ENCODE peak calls at places on chromosomes 13 and 19, in four cellular contexts. W is coronary artery, R is cardiac muscle cell, J is activated B cell treated with CpG ODN at 0.5 μM for 24 hours. P is an unnamed sample.

GRCh38 chr19:50994129-50994528 is 7.3 kb downstream of the KLK8 start:
- DNase-seq in J (no peak), R (no peak), W (no peak), P (no peak)

GRCh38 chr13:75514080-75515040 is 23.3 kb downstream of the COMMD6 start:
- DNase-seq in R (peak; percentile 60), W (no peak), J (no peak), P (no peak)

GRCh38 chr19:57167385-57167784 is at the start of gene DUXA:
- DNase-seq in J (no peak), W (no peak), R (no peak), P (no peak)

GRCh38 chr13:75908137-75908536 is 272.0 kb downstream of the LMO7 start:
- DNase-seq in J (no peak), R (no peak), W (no peak), P (no peak)

GRCh38 chr13:100203696-100204367 is 114.9 kb downstream of the PCCA start:
- DNase-seq in W (no peak), J (no peak), R (peak; percentile 58), P (no peak)

GRCh38 chr19:7902796-7903243 is 857 bp upstream of the MAP2K7 start:
- DNase-seq in R (no peak), J (no peak), W (no peak), P (no peak)

GRCh38 chr13:26965976-26966375 is 205.4 kb upstream of the GPR12 start:
- DNase-seq in W (no peak), R (peak; percentile 93), J (no peak), P (no peak)

GRCh38 chr19:55304279-55304978 is 20.6 kb downstream of the BRSK1 start:
- DNase-seq in R (peak; percentile 33), J (no peak), W (no peak), P (peak; percentile 83)

GRCh38 chr19:10214784-10215183 is 16.3 kb downstream of the S1PR2 start:
- DNase-seq in R (no peak), W (no peak), J (no peak), P (no peak)

GRCh38 chr19:15173746-15174404 is 26.9 kb downstream of the NOTCH3 start:
- DNase-seq in J (no peak), R (peak; percentile 21), W (no peak), P (no peak)

DNA sequence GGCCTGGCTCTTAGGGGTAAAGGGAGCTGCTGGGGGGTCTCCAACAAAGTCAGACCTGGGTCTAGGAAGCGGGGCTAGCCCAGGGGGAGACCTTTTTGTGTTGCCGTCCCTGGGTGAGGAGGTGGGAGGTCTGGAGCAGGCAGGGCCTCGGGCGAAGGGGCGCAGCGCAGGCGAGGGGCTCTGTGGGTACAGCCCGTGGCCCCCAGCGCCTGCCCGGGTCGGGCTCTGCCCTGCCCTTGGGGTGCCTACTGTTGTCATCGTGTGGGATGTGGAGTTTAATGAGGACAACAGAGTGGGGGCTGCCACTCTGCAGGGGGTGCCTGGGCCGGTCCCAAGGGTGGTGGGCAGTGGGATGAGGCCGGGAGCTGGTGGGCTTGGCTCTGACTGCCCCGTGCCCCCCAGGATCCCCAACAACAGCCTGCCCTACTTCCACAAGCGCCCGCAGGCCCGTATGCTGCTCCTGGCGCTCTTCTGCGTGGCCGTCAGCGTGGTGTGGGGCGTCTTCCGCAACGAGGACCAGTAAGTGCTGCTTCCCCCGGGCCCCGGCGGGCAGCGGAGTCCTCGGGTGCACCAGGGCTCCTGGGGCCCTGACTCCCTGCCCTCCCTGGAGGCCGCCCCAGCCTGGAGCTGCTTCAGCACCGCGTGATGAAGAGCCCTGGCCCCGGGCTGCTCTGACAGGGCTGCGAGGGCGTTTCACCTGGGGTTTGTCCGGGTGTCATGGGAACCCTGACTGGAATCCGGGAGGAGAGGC is 12.2 kb downstream of the SPPL2B start:
- DNase-seq in J (no peak), R (no peak), W (no peak), P (no peak)
- TF ChIP-seq CTCF in J (no peak), R (no peak), W (no peak), P (no peak)

DNA sequence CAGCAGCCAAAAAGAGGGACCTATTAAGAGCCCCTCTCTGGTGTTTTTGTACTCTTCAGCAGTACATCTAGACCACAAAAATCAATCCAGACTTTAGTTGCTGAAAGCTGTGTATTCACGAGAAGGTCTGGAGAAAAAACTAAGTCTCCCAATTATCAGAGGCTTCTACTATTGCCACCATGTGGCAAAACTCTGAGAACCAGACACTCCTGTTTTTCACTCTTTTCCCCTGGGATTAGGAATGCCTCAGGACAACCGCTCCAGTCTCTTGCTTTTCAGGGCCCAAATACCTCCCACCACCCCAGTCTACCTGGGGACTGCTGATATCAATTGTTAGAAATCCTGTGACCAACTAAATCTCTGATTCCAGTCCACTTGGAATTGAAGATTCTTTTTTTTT is 30.1 kb upstream of the OBI1 start:
- DNase-seq in W (no peak), R (peak; percentile 24), J (no peak), P (no peak)
- TF ChIP-seq CTCF in W (no peak), R (peak; percentile 23), J (no peak), P (no peak)

GRCh38 chr13:47112900-47113299 is 216.0 kb upstream of the HTR2A start:
- DNase-seq in W (no peak), R (no peak), J (no peak), P (no peak)

GRCh38 chr13:47110833-47111240 is 214.0 kb upstream of the HTR2A start:
- DNase-seq in W (no peak), J (no peak), R (no peak), P (no peak)

GRCh38 chr13:47111499-47111898 is 214.6 kb upstream of the HTR2A start:
- DNase-seq in W (no peak), J (no peak), R (peak; percentile 27), P (no peak)

GRCh38 chr13:47114030-47114429 is 217.2 kb upstream of the HTR2A start:
- DNase-seq in R (peak; percentile 33), W (no peak), J (no peak), P (no peak)

GRCh38 chr13:47112205-47112896 is 215.5 kb upstream of the HTR2A start:
- DNase-seq in J (no peak), R (no peak), W (no peak), P (no peak)
- TF ChIP-seq CTCF in J (no peak), R (no peak), W (no peak), P (no peak)

GRCh38 chr19:13788991-13789390 is 6.3 kb upstream of the ZSWIM4 start:
- DNase-seq in W (no peak), J (no peak), R (peak; percentile 86), P (no peak)
- TF ChIP-seq CTCF in W (no peak), J (no peak), R (no peak), P (no peak)

GRCh38 chr13:53379485-53379884 is 350.9 kb downstream of the OLFM4 start:
- DNase-seq in R (no peak), W (no peak), J (no peak), P (no peak)

GRCh38 chr13:53382008-53382407 is 353.4 kb downstream of the OLFM4 start:
- DNase-seq in J (no peak), W (no peak), R (no peak), P (no peak)
- TF ChIP-seq CTCF in J (no peak), W (no peak), R (no peak), P (peak; percentile 5)

GRCh38 chr13:64871742-64872141 is 2358.4 kb downstream of the PCDH9 start:
- DNase-seq in W (no peak), R (peak; percentile 12), J (no peak), P (no peak)
- TF ChIP-seq CTCF in W (no peak), R (no peak), J (no peak), P (no peak)

GRCh38 chr19:4587527-4587926 is 28.0 kb upstream of the SEMA6B start:
- DNase-seq in W (no peak), J (no peak), R (no peak), P (no peak)

GRCh38 chr19:4592445-4592844 is 33.0 kb upstream of the SEMA6B start:
- DNase-seq in W (no peak), R (no peak), J (no peak), P (no peak)

GRCh38 chr19:4590559-4590958 is 31.1 kb upstream of the SEMA6B start:
- DNase-seq in J (no peak), R (no peak), W (no peak), P (no peak)

GRCh38 chr19:4591296-4591695 is 31.8 kb upstream of the SEMA6B start:
- DNase-seq in W (no peak), J (no peak), R (no peak), P (no peak)

GRCh38 chr19:4589579-4590410 is 30.3 kb upstream of the SEMA6B start:
- DNase-seq in R (no peak), W (no peak), J (no peak), P (no peak)
- TF ChIP-seq CTCF in R (peak; percentile 42), W (no peak), J (no peak), P (peak; percentile 21)

DNA sequence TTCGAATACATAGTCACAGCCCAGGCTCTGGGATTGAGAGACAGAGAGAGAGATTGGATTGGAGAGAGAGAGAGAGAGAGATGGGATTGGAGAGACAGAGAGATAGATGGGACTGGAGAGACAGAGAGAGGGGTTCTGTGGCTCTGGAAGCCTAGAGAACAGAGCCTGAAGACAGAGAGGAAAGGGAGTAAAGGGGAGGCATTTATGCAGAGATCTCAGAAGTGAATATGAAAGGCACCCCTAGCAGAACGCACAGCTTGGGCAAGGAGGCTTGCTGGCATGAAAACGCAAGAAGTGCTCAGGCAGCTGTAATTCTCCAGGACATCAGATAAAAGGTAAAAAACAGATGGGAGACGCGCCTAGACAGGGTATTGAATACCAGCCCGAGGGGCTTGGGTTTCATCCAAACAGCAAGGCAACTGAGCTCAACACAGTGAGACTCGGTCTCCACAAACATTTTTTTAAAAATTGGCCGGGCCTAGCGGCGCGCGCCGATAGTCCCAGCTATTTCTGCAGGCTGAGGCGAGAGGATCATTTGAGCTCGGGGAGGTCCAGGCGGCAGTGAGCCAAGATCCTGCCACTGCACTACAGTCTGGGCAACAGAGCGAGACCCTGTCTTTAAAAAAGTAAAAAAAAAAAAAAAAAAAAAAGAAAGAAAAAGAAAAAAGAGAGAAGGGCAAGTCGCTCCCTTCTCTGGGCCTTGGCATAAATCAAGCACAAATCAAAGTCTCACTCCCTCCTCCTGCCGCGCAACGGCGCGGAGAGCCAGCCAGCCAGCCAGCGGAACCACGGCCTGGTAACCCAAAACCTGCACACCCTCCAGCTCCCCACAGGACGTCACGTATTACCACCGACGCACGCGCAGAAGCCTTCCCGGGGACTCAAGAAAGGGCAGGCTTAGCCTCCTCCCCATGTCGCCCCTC is 769 bp upstream of the PPP2R1A start:
- DNase-seq in R (no peak), W (no peak), J (no peak), P (peak; percentile 58)
- TF ChIP-seq CTCF in R (no peak), W (no peak), J (no peak), P (no peak)

GRCh38 chr19:31356587-31357314 is 7.5 kb upstream of the TSHZ3 start:
- DNase-seq in R (no peak), J (no peak), W (no peak), P (no peak)
- TF ChIP-seq CTCF in R (peak; percentile 41), J (no peak), W (no peak), P (no peak)